ENCODE peak calls at places on chromosome 5, in eight cellular contexts. H is stimulated activated CD4-positive, alpha-beta T cell treated with anti-CD3 and anti-CD28 coated beads, Interleukin-12 subunit alpha, Interleukin-12 subunit beta, amount 100 ng/mL, for 24 hours; O is NCI-H1105; T is mucosa of gallbladder; V is stimulated activated CD8-positive, alpha-beta memory T cell treated with anti-CD3 and anti-CD28 coated beads, Interleukin-12 subunit alpha, Interleukin-12 subunit beta, amount 100 ng/mL, for 1 hour; C is Peyer's patch; R is activated CD8-positive, alpha-beta memory T cell treated with anti-CD3 and anti-CD28 coated beads for 24 hours; D is neural crest cell. K is an unnamed sample.

GRCh38 chr5:181191526-181192336 is 13.3 kb downstream of the TRIM7 start:
- DNase-seq in R (peak), D (peak), T (peak), V (peak), O (no peak), H (peak), C (peak), K (peak)

GRCh38 chr5:178786859-178787499 is 56.5 kb upstream of the ZNF354A start:
- DNase-seq in D (no peak), C (no peak), O (no peak), V (no peak), H (no peak), R (no peak), T (peak), K (no peak)

GRCh38 chr5:2106721-2107120 is 224.0 kb upstream of the IRX4 start:
- DNase-seq in H (no peak), V (no peak), R (no peak), T (no peak), D (no peak), O (no peak), C (no peak), K (no peak)

GRCh38 chr5:73625314-73625904 is 587 bp upstream of the ARHGEF28 start:
- DNase-seq in R (no peak), C (no peak), V (no peak), O (no peak), D (no peak), T (no peak), H (no peak), K (no peak)

GRCh38 chr5:176690911-176691310 is 43.6 kb downstream of the TSPAN17 start:
- DNase-seq in V (no peak), D (no peak), H (no peak), O (no peak), T (no peak), R (no peak), C (no peak), K (no peak)

GRCh38 chr5:462051-462481 is 19.1 kb downstream of the EXOC3 start:
- DNase-seq in V (no peak), R (no peak), O (no peak), D (no peak), T (no peak), C (peak), H (no peak), K (peak)

GRCh38 chr5:166430491-166431319 is 1860.7 kb upstream of the WWC1 start:
- DNase-seq in R (no peak), H (no peak), O (no peak), D (no peak), V (no peak), T (no peak), C (no peak), K (no peak)

GRCh38 chr5:14821721-14822120 is 49.9 kb downstream of the ANKH start:
- DNase-seq in D (no peak), C (no peak), H (no peak), V (no peak), R (no peak), O (no peak), T (no peak), K (no peak)

GRCh38 chr5:99169309-99169708 is 240.5 kb upstream of the CHD1 start:
- DNase-seq in R (no peak), O (no peak), V (no peak), C (no peak), T (no peak), H (no peak), D (no peak), K (no peak)

GRCh38 chr5:82276800-82277612 is 1.1 kb downstream of the RPS23 start:
- DNase-seq in C (no peak), T (no peak), V (no peak), D (no peak), H (no peak), R (no peak), O (no peak), K (no peak)

GRCh38 chr5:124289641-124290201 is 456.7 kb downstream of the ZNF608 start:
- DNase-seq in H (no peak), C (no peak), D (no peak), O (peak), R (no peak), T (no peak), V (no peak), K (no peak)

GRCh38 chr5:21024966-21025365 is 1037.0 kb upstream of the CDH18 start:
- DNase-seq in O (no peak), H (no peak), C (no peak), D (no peak), R (no peak), T (no peak), V (no peak), K (no peak)

GRCh38 chr5:65072836-65073620 is 304.3 kb downstream of the CWC27 start:
- DNase-seq in H (no peak), O (no peak), C (no peak), D (no peak), R (no peak), T (no peak), V (no peak), K (no peak)

GRCh38 chr5:181187500-181188213 is 17.3 kb downstream of the TRIM7 start:
- DNase-seq in H (peak), R (peak), D (peak), T (peak), O (no peak), C (peak), V (no peak), K (peak)

GRCh38 chr5:138035605-138036537 is 3.0 kb upstream of the FAM13B start:
- DNase-seq in V (peak), H (peak), O (peak), T (peak), C (no peak), D (peak), R (peak), K (no peak)

GRCh38 chr5:10704949-10705621 is 55.9 kb downstream of the DAP start:
- DNase-seq in R (no peak), V (no peak), D (no peak), T (no peak), O (no peak), H (no peak), C (no peak), K (no peak)

GRCh38 chr5:73558950-73559349 is 6.5 kb downstream of the ANKRA2 start:
- DNase-seq in T (no peak), R (no peak), H (no peak), O (no peak), C (no peak), V (no peak), D (no peak), K (no peak)

K was measured in type B pancreatic cell.